ENCODE peak calls at places on chromosomes 16 and 17, in nine cellular contexts. A is body of pancreas, C is thoracic aorta, G is psoas muscle, N is NB4, Q is uterus, X is AG09309, F is right atrium auricular region, R is osteoblast. W is an unnamed sample.
A peak's percentile ranks its signal among the peaks of the same experiment; 100 is the strongest.

GRCh38 chr17:17921192-17922082 is 50.8 kb downstream of the TOM1L2 start:
- DNase-seq in C (no peak), A (no peak), Q (peak; percentile 56), F (no peak), R (peak; percentile 93), G (no peak), X (peak; percentile 77), N (peak; percentile 33), W (no peak)

GRCh38 chr17:79955961-79956735 is 79.5 kb downstream of the TBC1D16 start:
- DNase-seq in N (no peak), Q (peak; percentile 5), G (no peak), A (no peak), X (no peak), C (no peak), F (no peak), R (no peak), W (no peak)

GRCh38 chr17:77535435-77535834 is 394.7 kb downstream of the SEC14L1 start:
- DNase-seq in R (no peak), N (peak; percentile 52), G (no peak), Q (no peak), C (no peak), X (no peak), A (no peak), F (no peak), W (no peak)

GRCh38 chr17:73532441-73532901 is 111.8 kb downstream of the SDK2 start:
- DNase-seq in G (no peak), N (no peak), F (no peak), Q (no peak), A (no peak), C (no peak), R (peak; percentile 59), X (no peak), W (no peak)

GRCh38 chr17:7042507-7043194 is 1.2 kb downstream of the SLC16A11 start:
- DNase-seq in N (no peak), R (no peak), G (no peak), F (no peak), Q (no peak), C (no peak), X (no peak), A (no peak), W (no peak)

GRCh38 chr16:24853169-24853824 is 7.5 kb downstream of the SLC5A11 start:
- DNase-seq in C (no peak), F (no peak), X (no peak), G (no peak), R (no peak), N (no peak), A (no peak), Q (no peak), W (no peak)

GRCh38 chr16:87829123-87829980 is 40.0 kb downstream of the SLC7A5 start:
- DNase-seq in F (no peak), N (peak; percentile 53), C (no peak), R (no peak), Q (no peak), A (no peak), G (no peak), X (no peak), W (no peak)

GRCh38 chr16:64952177-64952576 is 169.7 kb downstream of the CDH11 start:
- DNase-seq in F (no peak), A (no peak), R (peak; percentile 89), X (peak; percentile 70), Q (no peak), N (no peak), G (no peak), C (no peak), W (peak; percentile 5)

GRCh38 chr17:39730095-39730921 is at the start of gene MIEN1:
- DNase-seq in A (peak; percentile 93), F (peak; percentile 92), C (peak; percentile 64), X (no peak), G (peak; percentile 92), N (peak; percentile 87), Q (peak; percentile 91), R (peak; percentile 99), W (peak; percentile 93)

GRCh38 chr16:29852654-29853053 is 10.4 kb downstream of the CDIPT start:
- DNase-seq in G (no peak), X (no peak), F (peak; percentile 68), C (no peak), N (no peak), A (no peak), R (peak; percentile 54), Q (no peak), W (no peak)

GRCh38 chr17:794876-795275 is 12.7 kb downstream of the MRM3 start:
- DNase-seq in R (peak; percentile 96), G (peak; percentile 85), A (peak; percentile 96), X (peak; percentile 37), N (no peak), Q (peak; percentile 84), F (peak; percentile 86), C (peak; percentile 65), W (peak; percentile 51)
- H3K4me3 ChIP-seq in R (peak overlapping the region; percentile 50), G (peak overlapping the region; percentile 61), A (no peak overlapping the region), X (no peak overlapping the region), N (no peak overlapping the region), Q (no peak overlapping the region), F (peak overlapping the region; percentile 14), C (peak overlapping the region; percentile 63), W (no peak overlapping the region)

GRCh38 chr16:79013930-79014329 is 586.6 kb downstream of the MAF start:
- DNase-seq in C (no peak), N (no peak), X (no peak), Q (no peak), A (peak; percentile 14), R (no peak), G (no peak), F (no peak), W (no peak)

GRCh38 chr16:79009911-79010310 is 590.6 kb downstream of the MAF start:
- DNase-seq in A (no peak), G (no peak), X (no peak), C (no peak), Q (no peak), N (no peak), F (no peak), R (no peak), W (no peak)

GRCh38 chr16:79011282-79011681 is 589.3 kb downstream of the MAF start:
- DNase-seq in C (no peak), R (no peak), F (no peak), N (no peak), X (no peak), A (no peak), Q (no peak), G (no peak), W (no peak)

GRCh38 chr16:79008869-79009179 is 591.7 kb downstream of the MAF start:
- DNase-seq in X (no peak), A (no peak), F (no peak), R (no peak), G (no peak), N (no peak), Q (no peak), C (no peak), W (no peak)

GRCh38 chr16:79013004-79013403 is 587.5 kb downstream of the MAF start:
- DNase-seq in Q (no peak), X (no peak), C (no peak), R (no peak), A (no peak), G (no peak), N (peak; percentile 27), F (no peak), W (no peak)
- TF ChIP-seq CTCF in Q (no peak), X (no peak), C (no peak), R (no peak), A (no peak), G (no peak), N (no peak), F (no peak), W (no peak)

DNA sequence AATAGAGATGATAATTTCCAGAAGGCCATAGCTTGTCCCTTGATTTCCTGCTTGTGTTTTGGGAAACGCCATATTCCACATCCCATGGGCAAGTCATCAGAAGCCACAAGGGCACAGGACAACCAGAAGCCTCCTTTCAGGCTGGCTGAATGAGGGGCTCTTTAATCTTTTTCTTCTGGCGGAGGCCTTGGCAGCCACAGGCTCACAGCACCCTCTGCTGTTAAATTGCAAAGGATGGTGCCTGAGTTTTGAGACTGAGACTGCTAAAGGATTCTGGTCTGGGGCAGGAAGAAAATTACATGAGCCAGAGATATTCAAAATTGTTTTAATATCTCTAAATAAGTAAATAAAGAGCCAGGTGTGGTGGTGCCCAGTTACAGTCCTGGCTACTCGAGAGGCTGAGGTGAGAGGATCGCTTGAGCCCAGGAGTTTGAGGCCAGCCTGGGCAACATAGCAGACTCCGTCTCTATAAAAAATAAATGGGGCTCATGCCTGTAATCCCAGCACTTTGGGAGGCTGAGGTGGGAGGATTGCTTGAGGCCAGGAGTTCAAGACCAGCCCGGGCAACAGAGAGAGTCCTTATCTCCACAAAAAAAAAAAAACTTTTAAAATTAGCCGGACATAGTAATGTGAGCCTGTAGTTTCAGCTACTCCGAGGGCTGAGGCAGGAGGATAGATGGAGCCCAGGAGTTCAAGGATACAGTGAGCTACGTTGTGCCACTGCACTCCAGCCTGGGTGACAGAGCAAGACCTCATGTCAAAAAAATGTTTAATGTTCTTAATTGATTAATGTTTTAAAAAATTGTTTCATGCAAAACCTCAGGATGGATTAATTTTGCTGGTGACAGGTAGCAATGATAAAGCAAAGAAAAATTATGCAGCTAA is 26.3 kb downstream of the AARSD1 start:
- DNase-seq in Q (peak; percentile 47), F (peak; percentile 59), N (peak; percentile 59), A (peak; percentile 54), R (peak; percentile 91), X (peak; percentile 20), G (peak; percentile 17), C (no peak), W (peak; percentile 64)
- H3K4me3 ChIP-seq in Q (no peak overlapping the region), F (no peak overlapping the region), N (no peak overlapping the region), A (no peak overlapping the region), R (no peak overlapping the region), X (no peak overlapping the region), G (no peak overlapping the region), C (no peak overlapping the region), W (no peak overlapping the region)

GRCh38 chr16:1273816-1274215 is 17.9 kb downstream of the TPSD1 start:
- DNase-seq in N (no peak), X (no peak), F (no peak), R (no peak), A (no peak), C (no peak), G (no peak), Q (no peak), W (no peak)

GRCh38 chr16:1271380-1271749 is 15.5 kb downstream of the TPSD1 start:
- DNase-seq in X (no peak), G (no peak), A (no peak), C (no peak), Q (no peak), R (no peak), N (no peak), F (no peak), W (no peak)

GRCh38 chr16:1275791-1276579 is 20.1 kb downstream of the TPSD1 start:
- DNase-seq in R (peak; percentile 74), N (no peak), Q (no peak), C (no peak), A (no peak), G (no peak), F (no peak), X (no peak), W (no peak)

GRCh38 chr16:1276580-1276878 is 20.7 kb downstream of the TPSD1 start:
- DNase-seq in Q (no peak), N (no peak), A (no peak), X (no peak), G (no peak), R (peak; percentile 53), F (no peak), C (no peak), W (no peak)

GRCh38 chr16:1272453-1273198 is 16.8 kb downstream of the TPSD1 start:
- DNase-seq in R (no peak), C (no peak), X (no peak), A (no peak), N (no peak), F (no peak), Q (no peak), G (no peak), W (no peak)
- TF ChIP-seq CTCF in R (no peak), C (no peak), X (no peak), A (no peak), N (no peak), F (no peak), Q (no peak), G (no peak), W (no peak)